ENCODE peak calls at places on chromosomes 16 and 17, in five cellular contexts. P, Z, O, D and Q are unnamed samples. For H3K9me2, the result is how much of the 10 kb centered on the place peaks cover.

GRCh38 chr16:78684040-78684611 is 584.7 kb downstream of the WWOX start:
- DNase-seq in P (peak), O (no peak), Z (no peak), D (no peak), Q (peak)

GRCh38 chr17:31428111-31428510 is 36.6 kb downstream of the RAB11FIP4 start:
- DNase-seq in Z (no peak), D (no peak), O (no peak), P (no peak), Q (no peak)

GRCh38 chr17:18230288-18231141 is 5.1 kb downstream of the LLGL1 start:
- DNase-seq in P (no peak), D (no peak), O (no peak), Z (no peak), Q (no peak)

GRCh38 chr16:9134739-9135138 is 43.3 kb downstream of the HAPSTR1 start:
- DNase-seq in D (peak), P (peak), Z (peak), O (peak), Q (peak)

GRCh38 chr17:29581583-29582253 is 7.7 kb downstream of the GIT1 start:
- DNase-seq in D (peak), O (no peak), P (no peak), Z (no peak), Q (no peak)

GRCh38 chr17:1485311-1485747 is 7.2 kb downstream of the MYO1C start:
- DNase-seq in O (no peak), P (peak), Z (no peak), D (peak), Q (peak)

GRCh38 chr16:57253410-57253927 is 8.4 kb downstream of the ARL2BP start:
- DNase-seq in D (no peak), O (no peak), P (peak), Z (no peak), Q (peak)

GRCh38 chr17:2067559-2067958 is 12.7 kb downstream of the HIC1 start:
- DNase-seq in P (no peak), Z (no peak), D (no peak), O (no peak), Q (peak)

GRCh38 chr17:65054602-65055001 is 1.9 kb downstream of the GNA13 start:
- DNase-seq in D (no peak), P (peak), Z (no peak), O (no peak), Q (peak)

GRCh38 chr17:65055708-65056638 is 567 bp downstream of the GNA13 start:
- DNase-seq in D (peak), P (peak), O (peak), Z (peak), Q (peak)

GRCh38 chr17:65053354-65053881 is 3.1 kb downstream of the GNA13 start:
- DNase-seq in D (no peak), P (no peak), O (no peak), Z (no peak), Q (no peak)

GRCh38 chr17:65057520-65058075 is 1.1 kb upstream of the GNA13 start:
- DNase-seq in D (no peak), O (no peak), P (no peak), Z (no peak), Q (no peak)

GRCh38 chr17:65055280-65055707 is 1.2 kb downstream of the GNA13 start:
- DNase-seq in P (no peak), D (peak), Z (peak), O (no peak), Q (no peak)
- TF ChIP-seq EZH2phosphoT487 in P (no peak), D (no peak), Z (no peak), O (no peak), Q (no peak)

DNA sequence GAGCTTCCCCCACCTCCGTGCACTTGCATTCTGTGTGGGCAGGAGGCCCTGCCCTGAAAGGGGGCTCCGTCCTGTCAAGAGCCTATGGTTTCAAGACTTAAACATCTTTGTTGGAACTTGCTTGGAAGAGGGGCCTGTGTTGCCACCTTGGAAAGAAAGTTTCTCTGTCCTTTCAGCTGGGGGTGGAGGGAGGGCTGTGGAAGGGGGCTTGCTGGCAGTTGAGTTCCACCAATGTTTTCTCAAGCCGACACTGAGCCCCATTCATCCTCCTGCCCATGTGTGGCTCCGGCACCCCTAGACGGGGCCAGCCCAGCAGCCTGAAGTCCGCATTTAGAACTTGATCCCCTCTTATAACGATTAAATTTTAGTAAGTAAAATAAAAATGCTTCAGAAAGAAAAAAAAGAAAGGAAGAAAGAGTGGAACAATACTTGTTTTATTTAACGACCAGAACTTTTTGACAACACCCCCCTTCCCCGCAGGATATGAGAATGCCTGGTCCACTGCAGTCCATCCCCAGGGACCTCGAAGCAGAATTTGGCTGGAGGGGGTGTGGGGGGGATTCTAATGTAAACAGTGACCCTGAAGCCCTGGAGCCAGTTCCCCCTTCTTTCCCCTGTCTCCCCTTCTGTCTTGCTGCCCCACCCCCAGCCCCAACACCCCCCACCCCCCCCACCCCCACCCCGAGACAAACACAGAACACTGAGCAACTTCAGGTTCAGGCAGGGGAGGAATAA is 26.9 kb upstream of the CLEC18A start:
- DNase-seq in D (no peak), Z (no peak), P (no peak), O (no peak), Q (peak)
- H3K9me2 ChIP-seq in D (under half), Z (under half), P (under half), O (under half), Q (under half)

GRCh38 chr16:87601322-87602004 is 845 bp upstream of the JPH3 start:
- DNase-seq in O (no peak), P (no peak), D (peak), Z (no peak), Q (no peak)
- H3K9ac ChIP-seq in O (no peak), P (no peak), D (no peak), Z (no peak), Q (no peak)

GRCh38 chr17:41972571-41973411 is 6.2 kb downstream of the CNP start:
- DNase-seq in D (peak), P (peak), Z (no peak), O (no peak), Q (no peak)
- TF ChIP-seq EZH2phosphoT487 in D (no peak), P (no peak), Z (no peak), O (no peak), Q (no peak)

DNA sequence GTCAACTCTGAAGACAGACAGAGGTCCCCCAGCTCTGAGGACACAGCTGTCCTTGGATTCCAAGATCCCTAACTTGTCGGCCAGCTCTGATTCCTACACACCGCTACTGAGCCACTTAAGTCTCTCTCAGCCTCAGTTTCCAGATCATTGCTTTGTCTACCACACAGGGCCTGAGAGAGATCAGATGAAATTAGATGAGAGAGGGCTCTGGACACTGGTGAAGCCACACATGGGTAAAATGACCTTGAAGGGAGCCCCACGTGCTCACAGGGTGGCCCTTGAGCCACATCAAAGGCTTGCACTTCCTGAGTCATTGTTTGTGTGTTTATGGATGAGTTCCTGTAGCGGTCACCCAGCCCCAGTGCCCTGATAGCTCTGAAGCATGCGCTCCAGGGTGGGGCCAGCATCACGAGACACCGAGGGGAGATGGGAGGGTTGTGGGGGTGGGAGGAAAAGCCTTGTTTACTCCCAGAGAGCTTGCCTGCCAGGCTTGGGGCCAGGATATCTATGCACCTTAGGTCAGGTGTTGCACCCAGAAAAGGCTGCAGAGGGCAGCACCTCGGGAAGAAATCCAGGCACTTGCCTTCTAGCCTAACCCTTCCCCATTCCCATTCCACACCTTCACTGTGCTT is 32.7 kb upstream of the SLC6A2 start:
- DNase-seq in Z (peak), O (peak), D (peak), P (peak), Q (no peak)
- H3K9me2 ChIP-seq in Z (under half), O (under half), D (under half), P (under half), Q (under half)

DNA sequence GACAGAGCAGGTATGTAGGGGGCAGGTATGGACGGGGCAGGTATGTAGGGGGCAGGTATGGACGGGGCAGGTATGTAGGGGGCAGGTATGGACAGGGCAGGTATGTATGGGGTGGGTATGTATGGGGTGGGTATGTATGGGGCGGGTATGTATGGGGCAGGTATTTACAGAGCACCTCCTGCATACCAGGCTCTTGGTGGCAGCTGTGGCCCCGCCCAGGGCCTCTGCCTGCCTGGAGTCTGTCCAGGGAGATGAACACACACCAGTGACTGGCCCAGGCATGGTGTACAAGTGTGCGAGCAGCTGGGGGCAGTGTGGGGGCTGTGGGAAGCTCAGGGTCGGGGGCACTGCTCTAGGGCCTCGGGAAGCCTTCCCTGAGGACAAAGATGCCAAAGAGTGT is 4.4 kb downstream of the RPL3L start:
- DNase-seq in D (no peak), P (no peak), O (no peak), Z (no peak), Q (peak)
- H3K9ac ChIP-seq in D (no peak), P (no peak), O (no peak), Z (no peak), Q (no peak)

GRCh38 chr16:3459401-3460090 is 16.1 kb downstream of the NAA60 start:
- DNase-seq in O (no peak), P (peak), D (no peak), Z (peak), Q (peak)
- TF ChIP-seq EZH2phosphoT487 in O (no peak), P (no peak), D (no peak), Z (no peak), Q (no peak)

DNA sequence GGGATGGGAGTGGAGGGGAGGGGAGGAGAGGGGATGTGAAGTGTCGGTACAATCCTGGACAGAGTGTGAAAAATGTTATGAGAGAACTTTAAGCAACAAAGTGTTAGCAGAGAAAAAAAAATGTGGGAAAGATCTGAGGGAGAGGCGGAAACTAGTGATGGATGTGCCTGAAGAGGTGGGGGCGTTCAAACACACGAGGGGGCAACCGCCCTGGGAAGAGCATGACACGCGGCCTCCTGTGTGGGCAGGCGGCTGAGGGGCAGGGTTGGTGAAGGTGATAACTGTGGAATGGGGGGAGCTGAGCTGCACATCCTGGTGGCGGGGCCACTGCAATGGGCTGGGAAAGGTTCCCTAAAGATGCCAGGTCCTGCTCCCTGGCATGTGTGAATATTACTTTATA is 30.1 kb downstream of the IFT140 start:
- DNase-seq in D (no peak), P (no peak), O (no peak), Z (no peak), Q (no peak)
- H3K9me2 ChIP-seq in D (under half), P (under half), O (under half), Z (under half), Q (under half)

DNA sequence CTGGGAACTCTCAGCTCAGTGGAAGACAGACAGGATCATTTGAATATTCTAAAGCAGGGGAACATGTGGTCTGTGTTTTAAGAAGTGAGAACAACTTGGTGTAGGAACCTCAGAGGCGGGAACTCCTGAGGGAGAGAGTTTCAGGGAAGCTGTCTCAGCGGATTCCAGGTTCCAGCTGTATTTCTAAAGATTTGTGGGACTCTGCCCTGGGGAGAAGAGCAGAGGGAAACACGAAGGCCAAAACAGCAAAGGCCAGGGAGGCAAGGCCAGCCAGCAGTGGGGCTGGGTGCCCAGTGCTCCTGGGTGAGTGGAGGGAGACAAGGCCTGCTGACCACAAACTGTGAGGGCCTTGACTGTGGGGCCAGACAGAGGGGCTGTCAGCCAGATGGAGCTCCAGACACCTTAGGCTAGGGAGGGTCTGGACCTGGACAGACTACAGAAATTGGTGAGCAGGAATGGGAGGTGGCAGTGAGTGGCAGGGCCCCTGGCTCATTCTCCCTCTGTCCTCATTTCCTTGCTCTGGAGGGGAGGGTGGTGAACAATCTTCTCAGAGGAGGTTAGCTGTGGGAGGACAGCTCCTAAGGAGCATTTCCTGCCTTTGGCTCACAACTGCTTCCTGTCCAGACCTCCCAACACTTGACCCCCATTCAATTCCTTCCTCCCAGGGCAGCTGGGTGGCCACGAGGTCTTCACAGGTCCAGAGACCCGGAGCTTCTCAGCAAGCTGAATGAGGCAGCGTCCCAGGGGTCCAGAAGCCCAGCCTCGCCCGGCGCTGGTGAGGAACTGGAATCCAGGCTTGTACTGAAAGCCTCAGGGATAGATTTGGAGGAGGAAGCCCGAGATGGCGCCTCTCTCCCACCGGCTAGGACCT is 21.0 kb upstream of the FZD2 start:
- DNase-seq in Z (no peak), D (no peak), P (no peak), O (no peak), Q (peak)
- H3K9ac ChIP-seq in Z (no peak), D (no peak), P (no peak), O (no peak), Q (peak)

GRCh38 chr17:61369751-61370150 is 29.9 kb upstream of the TBX2 start:
- DNase-seq in D (no peak), O (no peak), Z (no peak), P (no peak), Q (no peak)

GRCh38 chr17:61368049-61368831 is 31.4 kb upstream of the TBX2 start:
- DNase-seq in P (no peak), O (no peak), Z (no peak), D (no peak), Q (no peak)

GRCh38 chr17:61371179-61371578 is 28.5 kb upstream of the TBX2 start:
- DNase-seq in P (no peak), O (no peak), D (no peak), Z (no peak), Q (no peak)

GRCh38 chr17:61366715-61367413 is 32.8 kb upstream of the TBX2 start:
- DNase-seq in D (no peak), P (no peak), O (no peak), Z (no peak), Q (no peak)

DNA sequence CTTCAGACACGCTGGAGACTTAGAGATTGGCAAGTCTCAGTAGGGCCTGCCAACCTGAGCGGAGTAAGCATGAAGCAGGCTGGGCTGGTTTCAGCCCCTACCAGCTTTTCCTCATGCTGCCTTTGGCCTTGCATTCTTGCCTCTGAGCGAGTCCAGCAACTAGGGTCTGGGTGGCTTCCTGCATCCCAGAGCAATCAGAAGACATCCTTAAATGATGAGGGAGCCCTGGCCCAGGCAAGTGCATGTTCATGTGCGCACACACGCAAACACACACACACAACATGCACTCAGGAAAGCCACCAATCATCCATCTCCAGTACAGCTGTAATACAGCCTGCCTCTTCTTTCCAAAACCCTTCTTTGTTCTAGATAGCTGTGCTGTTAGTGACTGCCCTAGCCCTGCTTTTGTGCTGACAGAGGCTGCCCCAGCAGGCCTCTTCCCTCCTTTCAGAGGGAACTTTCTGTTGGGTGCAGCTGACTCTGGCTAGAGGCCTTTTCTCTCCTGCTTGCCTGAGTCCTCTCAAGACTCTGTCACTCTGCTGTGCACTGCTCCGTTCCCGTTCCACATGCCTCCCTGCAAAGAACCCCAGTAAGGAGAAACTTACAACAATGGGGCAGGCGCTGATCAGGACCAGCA is 30.7 kb upstream of the TBX2 start:
- DNase-seq in D (no peak), P (no peak), O (no peak), Z (no peak), Q (no peak)
- TF ChIP-seq EZH2phosphoT487 in D (no peak), P (no peak), O (no peak), Z (no peak), Q (no peak)